ENCODE peak calls at places on chromosomes 4 and X, in ten cellular contexts. Y, Z, T, I, V, D, U, A, X and E are unnamed samples.

GRCh38 chr4:41207330-41207831 is 7.0 kb downstream of the APBB2 start:
- DNase-seq in Y (no peak), U (no peak), I (no peak), T (peak; percentile 70), V (no peak), A (no peak), Z (no peak), D (no peak), X (peak; percentile 27), E (no peak)

GRCh38 chrX:45801554-45801953 is 600.9 kb upstream of the DIPK2B start:
- DNase-seq in X (no peak), Y (peak; percentile 35), Z (no peak), U (no peak), T (peak; percentile 71), I (no peak), A (no peak), V (peak; percentile 17), D (no peak), E (peak; percentile 20)

GRCh38 chr4:182155806-182156205 is 87.4 kb upstream of the TENM3 start:
- DNase-seq in I (no peak), D (no peak), Y (no peak), Z (no peak), T (no peak), X (no peak), A (no peak), U (no peak), V (no peak), E (no peak)

GRCh38 chr4:29278580-29278979 is 1441.6 kb upstream of the PCDH7 start:
- DNase-seq in Z (no peak), I (no peak), U (no peak), T (peak; percentile 52), A (no peak), V (no peak), Y (no peak), X (no peak), D (no peak), E (no peak)

GRCh38 chrX:93673869-93674271 is at the start of gene FAM133A:
- DNase-seq in D (no peak), U (no peak), Z (no peak), I (no peak), T (peak; percentile 27), V (peak; percentile 39), A (peak; percentile 5), Y (no peak), X (peak; percentile 4), E (no peak)

GRCh38 chr4:1759170-1759817 is 33.8 kb upstream of the FGFR3 start:
- DNase-seq in V (no peak), Z (no peak), T (no peak), U (no peak), I (no peak), A (no peak), X (no peak), D (no peak), Y (no peak), E (peak; percentile 42)

GRCh38 chrX:106397788-106398538 is 213.8 kb upstream of the RADX start:
- DNase-seq in U (no peak), Y (no peak), V (peak; percentile 25), X (no peak), D (no peak), A (peak; percentile 20), I (no peak), Z (no peak), T (peak; percentile 18), E (peak; percentile 6)

GRCh38 chrX:98380106-98380505 is 1496.4 kb downstream of the RPA4 start:
- DNase-seq in I (no peak), T (no peak), A (peak; percentile 51), Z (no peak), U (no peak), V (no peak), D (no peak), X (no peak), Y (no peak), E (no peak)

GRCh38 chr4:77820836-77821561 is 1.8 kb upstream of the CNOT6L start:
- DNase-seq in Z (no peak), X (no peak), U (peak; percentile 43), D (peak; percentile 26), I (no peak), T (no peak), V (peak; percentile 33), A (no peak), Y (no peak), E (no peak)

GRCh38 chr4:121198261-121198660 is 34.1 kb upstream of the TNIP3 start:
- DNase-seq in Y (no peak), A (no peak), U (no peak), I (no peak), X (no peak), V (no peak), D (no peak), Z (no peak), T (no peak), E (no peak)

GRCh38 chr4:149987330-149987751 is 90.9 kb upstream of the DCLK2 start:
- DNase-seq in A (no peak), I (no peak), X (no peak), Z (no peak), Y (no peak), T (peak; percentile 43), U (no peak), V (no peak), D (no peak), E (peak; percentile 88)

GRCh38 chr4:39825741-39826231 is 127.8 kb downstream of the UBE2K start:
- DNase-seq in T (peak; percentile 52), A (no peak), U (no peak), V (no peak), D (no peak), Z (no peak), Y (no peak), X (no peak), I (no peak), E (no peak)

GRCh38 chr4:85092536-85092935 is 126.0 kb upstream of the WDFY3 start:
- DNase-seq in Y (no peak), Z (no peak), I (no peak), A (no peak), U (no peak), D (no peak), T (no peak), V (no peak), X (no peak), E (peak; percentile 33)

GRCh38 chr4:150679767-150680088 is 97.8 kb downstream of the MAB21L2 start:
- DNase-seq in X (no peak), A (no peak), Z (no peak), Y (no peak), T (no peak), D (no peak), V (peak; percentile 29), I (no peak), U (no peak), E (no peak)

GRCh38 chrX:68748030-68748429 is 80.8 kb upstream of the EFNB1 start:
- DNase-seq in U (peak; percentile 12), T (no peak), I (no peak), D (no peak), V (no peak), Z (no peak), A (no peak), Y (no peak), X (no peak), E (peak; percentile 1)

GRCh38 chr4:122475233-122475632 is 18.7 kb upstream of the IL2 start:
- DNase-seq in D (no peak), V (no peak), X (no peak), A (no peak), Y (no peak), U (no peak), T (no peak), Z (no peak), I (no peak), E (no peak)

GRCh38 chr4:167774646-167775045 is 317.7 kb upstream of the ANXA10 start:
- DNase-seq in I (no peak), T (peak; percentile 20), X (no peak), D (no peak), Z (no peak), Y (no peak), A (no peak), U (no peak), V (no peak), E (no peak)

GRCh38 chrX:12903646-12904045 is 2.8 kb upstream of the TLR8 start:
- DNase-seq in X (peak; percentile 27), D (no peak), U (no peak), I (no peak), Y (no peak), Z (no peak), T (no peak), A (no peak), V (no peak), E (no peak)

GRCh38 chr4:163217505-163217904 is 50.8 kb upstream of the NAF1 start:
- DNase-seq in V (no peak), A (no peak), Z (no peak), D (no peak), X (no peak), I (no peak), U (no peak), Y (no peak), T (no peak), E (no peak)

GRCh38 chr4:128615197-128615596 is 194.3 kb upstream of the JADE1 start:
- DNase-seq in Z (no peak), X (no peak), Y (no peak), V (no peak), I (no peak), A (no peak), U (no peak), T (no peak), D (no peak), E (no peak)

GRCh38 chrX:11789809-11790208 is 31.8 kb downstream of the MSL3 start:
- DNase-seq in U (no peak), Z (no peak), A (no peak), X (no peak), V (no peak), Y (no peak), I (no peak), T (no peak), D (no peak), E (no peak)

GRCh38 chr4:124710911-124711310 is 1.6 kb downstream of the ANKRD50 start:
- DNase-seq in I (no peak), A (no peak), Y (no peak), U (no peak), T (peak; percentile 50), V (peak; percentile 51), D (no peak), X (no peak), Z (no peak), E (peak; percentile 26)

GRCh38 chrX:18964880-18965279 is 19.0 kb downstream of the PHKA2 start:
- DNase-seq in D (no peak), I (no peak), V (no peak), X (no peak), T (no peak), Y (no peak), Z (no peak), U (no peak), A (no peak), E (peak; percentile 7)

GRCh38 chr4:159398236-159398638 is 295.4 kb downstream of the RAPGEF2 start:
- DNase-seq in U (no peak), Y (no peak), A (no peak), D (no peak), V (no peak), T (peak; percentile 53), I (no peak), X (peak; percentile 11), Z (no peak), E (no peak)

GRCh38 chrX:129755779-129756650 is 17.2 kb downstream of the XPNPEP2 start:
- DNase-seq in T (no peak), D (no peak), U (peak; percentile 48), A (peak; percentile 40), Y (no peak), X (no peak), V (no peak), I (no peak), Z (peak; percentile 27), E (no peak)